ENCODE peak calls at places on chromosomes 3 and 15, in six cellular contexts. One of them, this sample, is unnamed. For H3K9me3, the result is how much of the 10 kb centered on the place peaks cover.

GRCh38 chr15:95784508-95784907 is 546.0 kb upstream of the NR2F2 start:
- DNase-seq in cardiac muscle cell: no peak
- DNase-seq in A549: no peak
- DNase-seq in left ventricle myocardium inferior: no peak
- DNase-seq in breast epithelium: no peak
- DNase-seq in psoas muscle: no peak
- DNase-seq in this sample: no peak

GRCh38 chr15:81303241-81304225 is 20.4 kb downstream of the STARD5 start:
- DNase-seq in cardiac muscle cell: peak
- DNase-seq in A549: no peak
- DNase-seq in left ventricle myocardium inferior: no peak
- DNase-seq in breast epithelium: no peak
- DNase-seq in psoas muscle: no peak
- DNase-seq in this sample: no peak

GRCh38 chr3:78580691-78581090 is 1187.1 kb downstream of the ROBO1 start:
- DNase-seq in cardiac muscle cell: no peak
- DNase-seq in A549: no peak
- DNase-seq in left ventricle myocardium inferior: no peak
- DNase-seq in breast epithelium: no peak
- DNase-seq in psoas muscle: no peak
- DNase-seq in this sample: no peak

GRCh38 chr3:94159062-94159726 is 96.3 kb downstream of the NSUN3 start:
- DNase-seq in cardiac muscle cell: peak
- DNase-seq in A549: peak
- DNase-seq in left ventricle myocardium inferior: no peak
- DNase-seq in breast epithelium: no peak
- DNase-seq in psoas muscle: no peak
- DNase-seq in this sample: no peak

GRCh38 chr3:51718547-51719412 is 11.9 kb downstream of the GRM2 start:
- DNase-seq in cardiac muscle cell: peak
- DNase-seq in A549: peak
- DNase-seq in left ventricle myocardium inferior: peak
- DNase-seq in breast epithelium: no peak
- DNase-seq in psoas muscle: peak
- DNase-seq in this sample: no peak

GRCh38 chr3:128461731-128462130 is 5.0 kb downstream of the DNAJB8 start:
- DNase-seq in cardiac muscle cell: no peak
- DNase-seq in A549: no peak
- DNase-seq in left ventricle myocardium inferior: no peak
- DNase-seq in breast epithelium: no peak
- DNase-seq in psoas muscle: no peak
- DNase-seq in this sample: no peak

GRCh38 chr15:74397239-74398068 is 30.0 kb upstream of the CYP11A1 start:
- DNase-seq in cardiac muscle cell: no peak
- DNase-seq in A549: no peak
- DNase-seq in left ventricle myocardium inferior: no peak
- DNase-seq in breast epithelium: no peak
- DNase-seq in psoas muscle: no peak
- DNase-seq in this sample: no peak

GRCh38 chr15:92881838-92882696 is 18.1 kb upstream of the CHD2 start:
- DNase-seq in cardiac muscle cell: peak
- DNase-seq in A549: peak
- DNase-seq in left ventricle myocardium inferior: peak
- DNase-seq in breast epithelium: peak
- DNase-seq in psoas muscle: peak
- DNase-seq in this sample: peak

GRCh38 chr15:97993310-97993738 is 32.8 kb downstream of the ARRDC4 start:
- DNase-seq in cardiac muscle cell: no peak
- DNase-seq in A549: no peak
- DNase-seq in left ventricle myocardium inferior: no peak
- DNase-seq in breast epithelium: no peak
- DNase-seq in psoas muscle: no peak
- DNase-seq in this sample: no peak

GRCh38 chr3:114313426-114313825 is 19.6 kb downstream of the TIGIT start:
- DNase-seq in cardiac muscle cell: no peak
- DNase-seq in A549: no peak
- DNase-seq in left ventricle myocardium inferior: no peak
- DNase-seq in breast epithelium: no peak
- DNase-seq in psoas muscle: no peak
- DNase-seq in this sample: no peak

GRCh38 chr3:192745150-192745549 is 17.8 kb upstream of the FGF12 start:
- DNase-seq in cardiac muscle cell: no peak
- DNase-seq in A549: no peak
- DNase-seq in left ventricle myocardium inferior: no peak
- DNase-seq in breast epithelium: no peak
- DNase-seq in psoas muscle: no peak
- DNase-seq in this sample: no peak

GRCh38 chr3:126517986-126518778 is 609 bp upstream of the UROC1 start:
- DNase-seq in cardiac muscle cell: no peak
- DNase-seq in A549: no peak
- DNase-seq in left ventricle myocardium inferior: no peak
- DNase-seq in breast epithelium: no peak
- DNase-seq in psoas muscle: peak
- DNase-seq in this sample: no peak

GRCh38 chr3:66452247-66453040 is 48.4 kb downstream of the LRIG1 start:
- DNase-seq in cardiac muscle cell: peak
- DNase-seq in A549: no peak
- DNase-seq in left ventricle myocardium inferior: peak
- DNase-seq in breast epithelium: no peak
- DNase-seq in psoas muscle: no peak
- DNase-seq in this sample: no peak

GRCh38 chr3:193665370-193665989 is 72.5 kb downstream of the OPA1 start:
- DNase-seq in cardiac muscle cell: peak
- DNase-seq in A549: no peak
- DNase-seq in left ventricle myocardium inferior: no peak
- DNase-seq in breast epithelium: no peak
- DNase-seq in psoas muscle: no peak
- DNase-seq in this sample: no peak

GRCh38 chr3:73255609-73256029 is 194.2 kb downstream of the EBLN2 start:
- DNase-seq in cardiac muscle cell: peak
- DNase-seq in A549: no peak
- DNase-seq in left ventricle myocardium inferior: no peak
- DNase-seq in breast epithelium: no peak
- DNase-seq in psoas muscle: no peak
- DNase-seq in this sample: no peak

GRCh38 chr15:67878647-67879293 is 38.9 kb upstream of the RNU6-1 start:
- DNase-seq in cardiac muscle cell: no peak
- DNase-seq in A549: no peak
- DNase-seq in left ventricle myocardium inferior: no peak
- DNase-seq in breast epithelium: no peak
- DNase-seq in psoas muscle: no peak
- DNase-seq in this sample: no peak

GRCh38 chr3:79954756-79955155 is 187.0 kb upstream of the ROBO1 start:
- DNase-seq in cardiac muscle cell: no peak
- DNase-seq in A549: no peak
- DNase-seq in left ventricle myocardium inferior: no peak
- DNase-seq in breast epithelium: no peak
- DNase-seq in psoas muscle: no peak
- DNase-seq in this sample: no peak

GRCh38 chr3:56373386-56373785 is 94.9 kb downstream of the ERC2 start:
- DNase-seq in cardiac muscle cell: no peak
- DNase-seq in A549: no peak
- DNase-seq in left ventricle myocardium inferior: no peak
- DNase-seq in breast epithelium: no peak
- DNase-seq in psoas muscle: no peak
- DNase-seq in this sample: no peak

GRCh38 chr15:84969257-84969656 is 12.4 kb upstream of the PDE8A start:
- DNase-seq in cardiac muscle cell: no peak
- DNase-seq in A549: no peak
- DNase-seq in left ventricle myocardium inferior: no peak
- DNase-seq in breast epithelium: no peak
- DNase-seq in psoas muscle: no peak
- DNase-seq in this sample: no peak

GRCh38 chr3:17733270-17733669 is 9.2 kb downstream of the TBC1D5 start:
- DNase-seq in cardiac muscle cell: no peak
- DNase-seq in A549: no peak
- DNase-seq in left ventricle myocardium inferior: no peak
- DNase-seq in breast epithelium: no peak
- DNase-seq in psoas muscle: no peak
- DNase-seq in this sample: no peak
- H3K9me3 ChIP-seq in cardiac muscle cell: under half
- H3K9me3 ChIP-seq in A549: under half
- H3K9me3 ChIP-seq in left ventricle myocardium inferior: under half
- H3K9me3 ChIP-seq in breast epithelium: under half
- H3K9me3 ChIP-seq in psoas muscle: under half
- H3K9me3 ChIP-seq in this sample: under half

DNA sequence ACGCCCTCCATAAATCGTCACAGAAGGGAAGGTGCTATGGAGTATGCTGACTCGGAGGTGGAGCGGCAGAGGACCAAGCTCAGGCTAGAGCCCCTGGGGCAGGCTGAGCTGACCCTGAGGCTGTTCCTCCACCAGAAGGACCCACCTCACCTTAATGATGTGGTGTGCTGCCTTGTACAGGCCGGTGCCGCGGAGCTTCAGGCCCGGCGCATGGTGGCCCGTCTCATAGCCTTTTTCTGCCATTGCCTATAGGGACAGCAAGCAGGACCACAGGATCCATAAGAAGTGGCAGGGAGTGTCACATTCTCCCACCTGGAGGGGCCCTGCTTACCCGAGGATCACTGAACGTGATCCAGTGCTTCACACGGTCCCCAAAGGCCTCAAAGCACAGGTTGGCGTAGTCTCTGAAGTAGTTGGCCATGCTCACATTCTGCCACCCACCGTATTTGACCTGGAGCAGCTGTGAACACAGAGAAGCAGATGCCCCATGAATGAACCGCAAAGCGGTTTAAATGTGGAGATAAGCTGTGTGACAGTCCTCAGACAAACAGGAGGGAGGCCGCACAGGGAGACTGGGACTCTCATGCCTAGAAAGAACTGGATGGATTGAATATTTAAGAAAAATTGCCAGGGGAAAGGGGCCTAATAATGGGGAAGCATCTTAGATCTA is 4.8 kb downstream of the LCTL start:
- DNase-seq in cardiac muscle cell: no peak
- DNase-seq in A549: no peak
- DNase-seq in left ventricle myocardium inferior: no peak
- DNase-seq in breast epithelium: no peak
- DNase-seq in psoas muscle: no peak
- DNase-seq in this sample: no peak
- H3K9me3 ChIP-seq in cardiac muscle cell: under half
- H3K9me3 ChIP-seq in A549: under half
- H3K9me3 ChIP-seq in left ventricle myocardium inferior: under half
- H3K9me3 ChIP-seq in breast epithelium: under half
- H3K9me3 ChIP-seq in psoas muscle: under half
- H3K9me3 ChIP-seq in this sample: under half

GRCh38 chr3:124557-125179 is 71.9 kb upstream of the CHL1 start:
- DNase-seq in cardiac muscle cell: no peak
- DNase-seq in A549: no peak
- DNase-seq in left ventricle myocardium inferior: no peak
- DNase-seq in breast epithelium: no peak
- DNase-seq in psoas muscle: no peak
- DNase-seq in this sample: no peak
- H3K9me3 ChIP-seq in cardiac muscle cell: under half
- H3K9me3 ChIP-seq in A549: under half
- H3K9me3 ChIP-seq in left ventricle myocardium inferior: under half
- H3K9me3 ChIP-seq in breast epithelium: under half
- H3K9me3 ChIP-seq in psoas muscle: under half
- H3K9me3 ChIP-seq in this sample: under half

GRCh38 chr15:33048255-33048654 is 146.3 kb downstream of the FMN1 start:
- DNase-seq in cardiac muscle cell: no peak
- DNase-seq in A549: no peak
- DNase-seq in left ventricle myocardium inferior: no peak
- DNase-seq in breast epithelium: no peak
- DNase-seq in psoas muscle: no peak
- DNase-seq in this sample: no peak
- H3K9me3 ChIP-seq in cardiac muscle cell: under half
- H3K9me3 ChIP-seq in A549: under half
- H3K9me3 ChIP-seq in left ventricle myocardium inferior: under half
- H3K9me3 ChIP-seq in breast epithelium: under half
- H3K9me3 ChIP-seq in psoas muscle: under half
- H3K9me3 ChIP-seq in this sample: under half

This sample was measured in T-helper 17 cell.